ENCODE peak calls at places on chromosomes 7 and 10, in eight cellular contexts. M, A, N, C, K, P, I and U are unnamed samples.

GRCh38 chr7:116691664-116692063 is 19.7 kb downstream of the MET start:
- DNase-seq in P (no peak), A (no peak), N (no peak), K (no peak), I (no peak), C (no peak), M (no peak), U (no peak)

GRCh38 chr7:22647451-22648257 is 79.3 kb upstream of the IL6 start:
- DNase-seq in N (no peak), K (peak), P (no peak), M (no peak), I (no peak), A (no peak), C (no peak), U (no peak)

GRCh38 chr7:114629762-114630161 is 215.1 kb downstream of the FOXP2 start:
- DNase-seq in C (no peak), I (no peak), A (no peak), N (no peak), M (no peak), K (no peak), P (no peak), U (no peak)

GRCh38 chr10:90787906-90788491 is 69.8 kb downstream of the HTR7 start:
- DNase-seq in I (no peak), A (no peak), N (no peak), K (no peak), M (peak), P (no peak), C (peak), U (no peak)

GRCh38 chr7:50774299-50774698 is 8.4 kb downstream of the GRB10 start:
- DNase-seq in N (no peak), M (no peak), I (no peak), P (no peak), A (no peak), C (no peak), K (no peak), U (no peak)

GRCh38 chr10:3532644-3533043 is 252.4 kb downstream of the KLF6 start:
- DNase-seq in K (no peak), M (no peak), P (peak), I (no peak), N (no peak), C (peak), A (no peak), U (no peak)

GRCh38 chr10:75050520-75050919 is 60.9 kb upstream of the SAMD8 start:
- DNase-seq in A (no peak), I (no peak), K (no peak), P (no peak), N (no peak), M (no peak), C (no peak), U (no peak)

GRCh38 chr7:129499915-129500463 is 2.3 kb upstream of the SMKR1 start:
- DNase-seq in I (peak), C (no peak), N (no peak), P (no peak), A (no peak), M (no peak), K (no peak), U (no peak)

GRCh38 chr10:113959383-113959760 is 84.3 kb upstream of the ADRB1 start:
- DNase-seq in A (no peak), C (no peak), M (no peak), N (no peak), P (no peak), I (no peak), K (no peak), U (no peak)

GRCh38 chr10:62585211-62585758 is 211.1 kb downstream of the ZNF365 start:
- DNase-seq in C (no peak), K (no peak), A (no peak), P (no peak), N (no peak), M (no peak), I (no peak), U (peak)

GRCh38 chr7:156845379-156846101 is 47.4 kb downstream of the LMBR1 start:
- DNase-seq in P (no peak), K (no peak), N (no peak), C (no peak), M (no peak), A (no peak), I (no peak), U (no peak)

GRCh38 chr7:133958822-133959221 is 168.3 kb upstream of the LRGUK start:
- DNase-seq in N (no peak), I (no peak), P (no peak), K (no peak), A (no peak), C (no peak), M (no peak), U (no peak)

GRCh38 chr7:94190599-94191061 is 186.5 kb upstream of the BET1 start:
- DNase-seq in A (no peak), C (peak), K (peak), I (no peak), M (no peak), P (no peak), N (no peak), U (no peak)

GRCh38 chr10:31652038-31652437 is 276.6 kb downstream of the ARHGAP12 start:
- DNase-seq in K (no peak), N (no peak), C (no peak), M (no peak), I (no peak), A (no peak), P (no peak), U (no peak)

DNA sequence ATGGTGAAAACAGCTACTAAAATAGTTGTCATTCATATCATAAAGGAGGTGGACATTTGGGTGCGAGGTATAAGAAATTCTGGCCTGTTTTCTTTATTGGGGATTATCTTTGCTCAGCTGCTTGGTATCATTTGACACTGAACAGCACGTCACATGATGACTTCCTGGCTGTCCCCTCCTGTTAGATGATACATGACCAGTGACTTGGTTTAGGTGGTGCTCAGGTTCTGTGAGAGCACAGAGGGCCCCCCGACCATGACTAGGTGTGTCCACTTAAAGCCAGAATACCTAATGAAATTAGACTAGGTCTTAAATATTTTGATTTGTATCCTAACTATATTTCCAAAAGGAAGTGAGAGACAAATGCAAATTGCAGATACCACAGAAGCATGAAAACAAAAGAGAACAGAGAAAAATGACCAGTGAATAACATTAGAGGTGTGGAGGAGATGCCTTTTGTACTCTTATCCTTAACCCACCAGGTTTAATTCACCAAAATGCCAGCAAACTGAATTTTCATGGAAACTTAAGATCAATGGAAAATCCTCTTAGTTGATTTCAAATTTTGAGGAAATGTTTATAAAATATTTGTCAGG is 50.6 kb upstream of the GJD4 start:
- DNase-seq in I (no peak), M (no peak), A (no peak), P (no peak), K (no peak), C (no peak), N (no peak), U (no peak)
- H3K27ac ChIP-seq in I (no peak), M (no peak), A (peak), P (no peak), K (no peak), C (no peak), N (peak), U (no peak)

GRCh38 chr10:82084496-82084895 is 209.5 kb downstream of the NRG3 start:
- DNase-seq in K (no peak), A (no peak), N (no peak), C (no peak), M (no peak), I (no peak), P (no peak), U (no peak)

GRCh38 chr10:82089327-82089726 is 214.3 kb downstream of the NRG3 start:
- DNase-seq in I (no peak), P (no peak), M (no peak), K (no peak), A (no peak), N (no peak), C (no peak), U (no peak)

DNA sequence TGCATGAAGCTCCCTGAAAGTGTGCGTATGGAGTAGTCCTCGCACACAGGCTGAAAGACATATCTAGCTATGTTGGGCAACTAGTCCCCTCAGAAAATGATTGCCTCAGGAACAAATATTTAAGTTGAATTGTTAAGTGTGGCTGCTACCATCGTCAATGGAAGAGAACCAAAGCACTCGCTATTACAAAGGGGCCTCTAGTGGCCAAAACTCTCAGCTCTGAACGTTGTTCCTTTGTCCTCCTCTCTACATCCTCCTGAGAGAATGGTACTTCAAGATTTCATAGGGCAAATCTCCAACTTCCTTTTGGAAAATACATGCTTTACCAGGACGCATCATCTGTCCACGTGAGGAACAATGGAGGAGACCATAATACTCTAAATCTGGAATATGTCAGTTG is 209.9 kb downstream of the NRG3 start:
- DNase-seq in P (no peak), N (no peak), I (no peak), K (no peak), A (no peak), M (no peak), C (no peak), U (no peak)
- TF ChIP-seq CTCF in P (no peak), N (no peak), I (no peak), K (no peak), A (no peak), M (no peak), C (no peak), U (no peak)

DNA sequence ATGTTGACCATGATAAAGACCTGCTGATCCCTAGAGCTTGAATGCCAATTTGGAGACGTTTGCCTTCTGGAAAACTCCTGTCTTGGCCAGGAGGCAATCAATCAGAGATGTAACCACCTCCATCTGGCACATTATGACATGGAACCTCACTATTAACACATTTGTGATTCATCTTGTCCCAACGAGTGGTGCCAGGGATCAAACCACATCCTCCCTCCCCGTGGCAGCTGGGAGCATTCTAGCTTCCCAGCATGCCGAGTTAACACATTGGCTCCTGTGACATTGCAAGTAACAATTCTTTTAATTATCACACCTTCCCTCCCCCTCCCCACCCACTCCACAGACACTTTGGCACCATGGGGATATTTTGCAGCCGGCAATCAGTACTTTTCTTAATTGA is 83.9 kb upstream of the PPP1R17 start:
- DNase-seq in A (no peak), M (no peak), P (no peak), K (no peak), I (no peak), C (no peak), N (no peak), U (no peak)
- H3K27ac ChIP-seq in A (no peak), M (no peak), P (no peak), K (no peak), I (no peak), C (no peak), N (no peak), U (no peak)

DNA sequence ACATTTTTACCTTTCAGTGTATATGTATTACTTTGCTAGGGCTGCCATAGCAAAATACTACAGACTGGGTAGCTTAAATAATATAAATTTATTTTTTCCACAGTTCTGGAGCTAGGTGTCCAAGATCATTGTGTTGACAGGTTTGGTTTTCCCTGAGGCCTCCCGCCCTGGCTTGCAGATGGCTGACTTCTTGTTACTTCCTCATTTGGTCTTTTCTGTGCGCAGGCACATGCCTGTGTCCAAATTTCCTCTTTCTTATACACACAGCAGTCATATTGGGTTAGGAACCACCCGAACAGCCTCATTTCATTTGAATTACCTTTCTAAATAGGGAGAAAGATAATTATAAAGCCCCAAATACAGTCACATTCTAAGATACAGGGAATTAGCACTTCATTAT is 521.6 kb upstream of the SORCS1 start:
- DNase-seq in M (no peak), C (no peak), A (peak), I (no peak), K (no peak), P (peak), N (peak), U (no peak)
- TF ChIP-seq CTCF in M (no peak), C (no peak), A (no peak), I (no peak), K (no peak), P (no peak), N (no peak), U (no peak)

GRCh38 chr10:69721690-69722310 is 79.9 kb upstream of the COL13A1 start:
- DNase-seq in I (no peak), P (no peak), N (peak), A (no peak), K (no peak), M (no peak), C (no peak), U (peak)
- H3K27ac ChIP-seq in I (no peak), P (no peak), N (peak), A (no peak), K (peak), M (no peak), C (no peak), U (peak)

GRCh38 chr10:30495687-30496086 is 61.7 kb downstream of the MAP3K8 start:
- DNase-seq in K (no peak), A (no peak), M (no peak), I (no peak), N (no peak), P (no peak), C (no peak), U (no peak)

GRCh38 chr10:30491204-30491603 is 57.2 kb downstream of the MAP3K8 start:
- DNase-seq in I (no peak), C (peak), M (no peak), K (no peak), A (no peak), P (no peak), N (no peak), U (no peak)

GRCh38 chr10:30494558-30494957 is 60.6 kb downstream of the MAP3K8 start:
- DNase-seq in I (no peak), N (no peak), P (no peak), K (no peak), A (no peak), M (no peak), C (no peak), U (no peak)

GRCh38 chr10:30491832-30492530 is 58.0 kb downstream of the MAP3K8 start:
- DNase-seq in M (no peak), P (no peak), N (no peak), C (no peak), A (no peak), I (no peak), K (no peak), U (no peak)

GRCh38 chr10:30493609-30494530 is 59.9 kb downstream of the MAP3K8 start:
- DNase-seq in K (no peak), I (no peak), C (no peak), P (peak), M (no peak), A (no peak), N (peak), U (peak)
- TF ChIP-seq CTCF in K (no peak), I (peak), C (no peak), P (no peak), M (no peak), A (no peak), N (no peak), U (no peak)